ENCODE peak calls at places on chromosomes 7 and 10, in six cellular contexts. T is stimulated activated CD4-positive, alpha-beta T cell treated with anti-CD3 and anti-CD28 coated beads, TNF-alpha, amount 100 ng/mL, for 48 hours; Q is right cardiac atrium; D is lower lobe of right lung; V is H4; L is coronary artery. Y is an unnamed sample.
A peak's percentile ranks its signal among the peaks of the same experiment; 100 is the strongest.

GRCh38 chr7:140901946-140902304 is 22.8 kb downstream of the BRAF start:
- DNase-seq in Q (no peak), T (no peak), L (no peak), V (no peak), D (no peak), Y (no peak)

GRCh38 chr10:101146392-101147251 is 15.5 kb downstream of the TLX1 start:
- DNase-seq in V (no peak), D (no peak), T (no peak), Q (no peak), L (no peak), Y (no peak)

GRCh38 chr7:18212788-18213187 is 185.1 kb upstream of the PRPS1L1 start:
- DNase-seq in L (no peak), D (no peak), Q (no peak), V (peak; percentile 34), T (no peak), Y (no peak)

GRCh38 chr7:54932818-54933543 is 85.8 kb upstream of the EGFR start:
- DNase-seq in T (no peak), D (peak; percentile 82), L (no peak), Q (peak; percentile 88), V (peak; percentile 96), Y (no peak)

GRCh38 chr7:50335795-50336754 is 31.6 kb downstream of the IKZF1 start:
- DNase-seq in D (no peak), T (peak; percentile 82), Q (peak; percentile 61), L (no peak), V (no peak), Y (peak; percentile 71)

GRCh38 chr10:101063162-101063525 is 1.4 kb downstream of the KAZALD1 start:
- DNase-seq in L (no peak), D (no peak), V (no peak), T (no peak), Q (no peak), Y (peak; percentile 52)

GRCh38 chr10:23345861-23346260 is 1.3 kb upstream of the C10orf67 start:
- DNase-seq in V (peak; percentile 69), D (no peak), L (no peak), Q (no peak), T (no peak), Y (no peak)

GRCh38 chr10:88207121-88207546 is 343.7 kb downstream of the PTEN start:
- DNase-seq in L (no peak), D (no peak), T (no peak), V (no peak), Q (no peak), Y (no peak)